ENCODE peak calls at places on chromosomes 1 and 21, in eight cellular contexts. One of them, this sample, is unnamed.

GRCh38 chr1:153697873-153698647 is 19.6 kb downstream of the NPR1 start:
- DNase-seq in HepG2: no peak
- DNase-seq in K562: peak; percentile 74
- DNase-seq in GM12878: no peak
- DNase-seq in HCT116: no peak
- DNase-seq in endothelial cell of umbilical vein: peak; percentile 96
- DNase-seq in A549: no peak
- DNase-seq in H1: no peak
- DNase-seq in this sample: no peak

GRCh38 chr21:45041351-45041805 is 33.0 kb upstream of the ADARB1 start:
- DNase-seq in K562: no peak
- DNase-seq in HepG2: no peak
- DNase-seq in H1: no peak
- DNase-seq in HCT116: no peak
- DNase-seq in A549: no peak
- DNase-seq in GM12878: no peak
- DNase-seq in endothelial cell of umbilical vein: no peak
- DNase-seq in this sample: peak; percentile 84

GRCh38 chr1:164611754-164612642 is 53.0 kb downstream of the PBX1 start:
- DNase-seq in endothelial cell of umbilical vein: peak; percentile 89
- DNase-seq in K562: no peak
- DNase-seq in H1: no peak
- DNase-seq in HepG2: peak; percentile 90
- DNase-seq in A549: peak; percentile 29
- DNase-seq in HCT116: peak; percentile 71
- DNase-seq in GM12878: no peak
- DNase-seq in this sample: no peak

GRCh38 chr1:211183924-211184323 is 50.0 kb upstream of the KCNH1 start:
- DNase-seq in GM12878: no peak
- DNase-seq in K562: no peak
- DNase-seq in endothelial cell of umbilical vein: no peak
- DNase-seq in HCT116: no peak
- DNase-seq in HepG2: no peak
- DNase-seq in H1: no peak
- DNase-seq in A549: no peak
- DNase-seq in this sample: no peak

GRCh38 chr1:193462629-193463320 is 276.4 kb upstream of the B3GALT2 start:
- DNase-seq in GM12878: no peak
- DNase-seq in H1: no peak
- DNase-seq in HCT116: no peak
- DNase-seq in endothelial cell of umbilical vein: peak; percentile 1
- DNase-seq in K562: no peak
- DNase-seq in A549: no peak
- DNase-seq in HepG2: no peak
- DNase-seq in this sample: peak; percentile 49

GRCh38 chr1:3857791-3858129 is 484 bp downstream of the DFFB start:
- DNase-seq in A549: no peak
- DNase-seq in H1: no peak
- DNase-seq in endothelial cell of umbilical vein: peak; percentile 5
- DNase-seq in GM12878: no peak
- DNase-seq in HepG2: no peak
- DNase-seq in K562: no peak
- DNase-seq in HCT116: no peak
- DNase-seq in this sample: no peak

GRCh38 chr1:43890815-43891214 is 42.8 kb upstream of the ARTN start:
- DNase-seq in HCT116: no peak
- DNase-seq in H1: no peak
- DNase-seq in HepG2: no peak
- DNase-seq in K562: no peak
- DNase-seq in A549: no peak
- DNase-seq in endothelial cell of umbilical vein: peak; percentile 66
- DNase-seq in GM12878: no peak
- DNase-seq in this sample: no peak

GRCh38 chr1:211606914-211607751 is 28.2 kb upstream of the SLC30A1 start:
- DNase-seq in GM12878: peak; percentile 35
- DNase-seq in HCT116: no peak
- DNase-seq in H1: no peak
- DNase-seq in endothelial cell of umbilical vein: no peak
- DNase-seq in HepG2: no peak
- DNase-seq in K562: peak; percentile 72
- DNase-seq in A549: no peak
- DNase-seq in this sample: peak; percentile 92

GRCh38 chr1:188089461-188089860 is 1260.7 kb downstream of the PLA2G4A start:
- DNase-seq in endothelial cell of umbilical vein: peak; percentile 39
- DNase-seq in H1: no peak
- DNase-seq in HCT116: no peak
- DNase-seq in K562: no peak
- DNase-seq in HepG2: no peak
- DNase-seq in A549: no peak
- DNase-seq in GM12878: no peak
- DNase-seq in this sample: no peak

GRCh38 chr1:209900734-209901133 is 37.3 kb upstream of the SYT14 start:
- DNase-seq in GM12878: no peak
- DNase-seq in H1: no peak
- DNase-seq in A549: no peak
- DNase-seq in K562: no peak
- DNase-seq in HCT116: no peak
- DNase-seq in endothelial cell of umbilical vein: peak; percentile 16
- DNase-seq in HepG2: no peak
- DNase-seq in this sample: no peak

GRCh38 chr1:112807117-112807516 is 92.0 kb upstream of the PPM1J start:
- DNase-seq in K562: no peak
- DNase-seq in GM12878: no peak
- DNase-seq in HepG2: no peak
- DNase-seq in A549: no peak
- DNase-seq in HCT116: no peak
- DNase-seq in H1: no peak
- DNase-seq in endothelial cell of umbilical vein: no peak
- DNase-seq in this sample: no peak

GRCh38 chr1:86137458-86137857 is 19.1 kb downstream of the COL24A1 start:
- DNase-seq in HepG2: no peak
- DNase-seq in A549: no peak
- DNase-seq in GM12878: no peak
- DNase-seq in HCT116: no peak
- DNase-seq in endothelial cell of umbilical vein: no peak
- DNase-seq in H1: no peak
- DNase-seq in K562: no peak
- DNase-seq in this sample: peak; percentile 20

GRCh38 chr1:42403880-42404400 is 23.3 kb downstream of the RIMKLA start:
- DNase-seq in A549: no peak
- DNase-seq in HCT116: no peak
- DNase-seq in H1: no peak
- DNase-seq in K562: no peak
- DNase-seq in endothelial cell of umbilical vein: no peak
- DNase-seq in GM12878: no peak
- DNase-seq in HepG2: no peak
- DNase-seq in this sample: no peak

GRCh38 chr1:212188599-212189351 is 96.4 kb upstream of the PPP2R5A start:
- DNase-seq in HepG2: no peak
- DNase-seq in K562: no peak
- DNase-seq in A549: no peak
- DNase-seq in endothelial cell of umbilical vein: no peak
- DNase-seq in GM12878: no peak
- DNase-seq in H1: no peak
- DNase-seq in HCT116: no peak
- DNase-seq in this sample: peak; percentile 10

DNA sequence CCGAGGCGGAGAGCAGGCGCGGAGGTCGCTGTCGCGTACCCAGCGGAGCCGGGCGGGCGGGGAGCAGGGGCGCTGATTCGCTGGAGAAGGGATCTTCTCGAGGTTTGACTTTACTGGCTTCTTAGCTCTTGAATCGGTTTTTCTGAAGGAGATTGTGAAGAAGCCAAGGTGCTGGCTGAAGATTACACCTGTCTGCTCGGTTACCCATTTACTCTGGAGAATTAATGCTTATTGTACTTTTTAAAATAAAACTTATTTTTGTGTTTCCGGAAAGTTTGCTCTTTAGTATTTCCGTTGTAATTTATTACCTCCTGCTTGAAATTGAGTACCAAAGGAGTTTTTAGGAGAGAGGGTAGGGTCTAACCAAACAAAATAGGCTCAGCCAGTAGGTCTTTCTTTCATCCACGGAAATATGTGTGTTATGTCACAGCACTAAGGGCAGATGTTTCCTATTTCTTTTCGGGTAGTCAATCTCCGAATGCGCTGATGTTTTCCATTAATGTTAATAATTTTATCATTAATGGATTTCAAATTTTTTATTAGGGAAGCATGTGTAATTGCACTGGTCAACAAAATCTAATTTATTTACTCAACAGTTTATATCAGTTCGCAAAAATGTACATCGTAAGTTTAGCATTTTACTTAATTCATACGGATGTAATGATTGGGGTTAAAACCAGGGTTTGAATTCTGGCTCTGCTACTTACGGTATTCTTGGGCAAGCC is 510 bp upstream of the GNG5 start:
- DNase-seq in endothelial cell of umbilical vein: no peak
- DNase-seq in GM12878: no peak
- DNase-seq in K562: no peak
- DNase-seq in HepG2: no peak
- DNase-seq in HCT116: no peak
- DNase-seq in H1: no peak
- DNase-seq in A549: no peak
- DNase-seq in this sample: peak; percentile 39
- TF ChIP-seq MAX in endothelial cell of umbilical vein: no peak
- TF ChIP-seq MAX in GM12878: no peak
- TF ChIP-seq MAX in K562: no peak
- TF ChIP-seq MAX in HepG2: no peak
- TF ChIP-seq MAX in HCT116: peak; percentile 9
- TF ChIP-seq MAX in H1: no peak
- TF ChIP-seq MAX in A549: no peak
- TF ChIP-seq MAX in this sample: no peak

GRCh38 chr21:41167348-41168342 is at the start of gene BACE2:
- DNase-seq in HepG2: no peak
- DNase-seq in endothelial cell of umbilical vein: peak; percentile 72
- DNase-seq in K562: peak; percentile 68
- DNase-seq in GM12878: no peak
- DNase-seq in HCT116: no peak
- DNase-seq in H1: no peak
- DNase-seq in A549: peak; percentile 31
- DNase-seq in this sample: no peak
- TF ChIP-seq POLR2A in HepG2: no peak
- TF ChIP-seq POLR2A in endothelial cell of umbilical vein: no peak
- TF ChIP-seq POLR2A in K562: no peak
- TF ChIP-seq POLR2A in GM12878: no peak
- TF ChIP-seq POLR2A in HCT116: no peak
- TF ChIP-seq POLR2A in H1: no peak
- TF ChIP-seq POLR2A in A549: no peak
- TF ChIP-seq POLR2A in this sample: no peak

GRCh38 chr21:35026153-35026499 is 23.0 kb downstream of the RUNX1 start:
- DNase-seq in H1: no peak
- DNase-seq in GM12878: no peak
- DNase-seq in K562: no peak
- DNase-seq in HepG2: no peak
- DNase-seq in endothelial cell of umbilical vein: no peak
- DNase-seq in HCT116: no peak
- DNase-seq in A549: no peak
- DNase-seq in this sample: peak; percentile 64

GRCh38 chr21:35026617-35027557 is 22.2 kb downstream of the RUNX1 start:
- DNase-seq in K562: peak; percentile 89
- DNase-seq in GM12878: no peak
- DNase-seq in HepG2: peak; percentile 95
- DNase-seq in A549: no peak
- DNase-seq in HCT116: no peak
- DNase-seq in endothelial cell of umbilical vein: peak; percentile 11
- DNase-seq in H1: no peak
- DNase-seq in this sample: peak; percentile 98

GRCh38 chr21:35028451-35028757 is 20.7 kb downstream of the RUNX1 start:
- DNase-seq in GM12878: no peak
- DNase-seq in HepG2: no peak
- DNase-seq in K562: no peak
- DNase-seq in A549: no peak
- DNase-seq in endothelial cell of umbilical vein: no peak
- DNase-seq in H1: no peak
- DNase-seq in HCT116: no peak
- DNase-seq in this sample: no peak

GRCh38 chr21:35025206-35026152 is 23.6 kb downstream of the RUNX1 start:
- DNase-seq in H1: no peak
- DNase-seq in K562: no peak
- DNase-seq in HepG2: no peak
- DNase-seq in HCT116: no peak
- DNase-seq in GM12878: no peak
- DNase-seq in endothelial cell of umbilical vein: no peak
- DNase-seq in A549: no peak
- DNase-seq in this sample: peak; percentile 62

DNA sequence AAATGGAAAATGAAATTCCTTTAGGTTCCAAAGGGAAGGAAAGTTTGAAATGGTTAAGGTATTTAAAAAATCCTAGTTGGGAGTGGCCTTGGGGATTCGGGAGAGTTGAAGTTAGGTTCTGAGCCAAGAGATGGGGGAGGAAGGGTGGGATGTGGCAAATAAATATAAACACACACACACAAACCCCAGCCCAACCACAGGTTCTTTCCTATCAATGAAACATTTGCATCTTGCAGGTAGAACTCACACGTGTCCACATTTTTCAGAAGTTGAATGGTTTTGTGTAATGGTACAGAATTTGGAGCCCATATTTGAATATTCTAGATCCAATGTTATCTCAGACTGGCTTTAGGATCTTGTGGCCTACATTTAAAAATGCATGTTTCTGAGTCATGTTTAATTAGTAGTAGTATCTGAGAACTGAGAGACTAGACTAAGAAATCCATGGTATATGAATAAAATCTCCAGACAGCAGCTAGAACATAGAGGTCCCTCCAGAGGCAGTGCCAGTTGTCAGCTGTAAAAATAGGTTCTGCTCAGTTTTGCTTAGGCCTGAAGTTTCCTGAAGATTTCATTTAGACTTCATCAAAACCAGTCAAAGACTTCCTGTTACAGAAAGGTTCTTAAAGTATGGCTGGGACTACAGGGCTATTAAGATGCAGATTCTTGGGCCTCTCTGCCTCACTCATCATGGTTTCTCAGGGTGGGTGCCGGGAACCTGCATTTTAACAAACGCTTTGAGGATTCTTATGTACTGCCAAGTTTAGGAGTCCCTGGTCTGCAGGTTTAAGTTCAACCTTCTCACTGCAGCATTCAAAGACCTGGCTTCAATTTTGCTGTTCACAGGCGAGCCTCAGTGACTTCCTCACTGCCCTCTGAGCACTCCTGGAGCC is 21.3 kb downstream of the RUNX1 start:
- DNase-seq in HCT116: no peak
- DNase-seq in K562: no peak
- DNase-seq in H1: no peak
- DNase-seq in GM12878: no peak
- DNase-seq in HepG2: no peak
- DNase-seq in A549: no peak
- DNase-seq in endothelial cell of umbilical vein: no peak
- DNase-seq in this sample: peak; percentile 35
- H3K4me3 ChIP-seq in HCT116: no peak overlapping the region
- H3K4me3 ChIP-seq in K562: no peak overlapping the region
- H3K4me3 ChIP-seq in H1: no peak overlapping the region
- H3K4me3 ChIP-seq in GM12878: no peak overlapping the region
- H3K4me3 ChIP-seq in HepG2: no peak overlapping the region
- H3K4me3 ChIP-seq in A549: no peak overlapping the region
- H3K4me3 ChIP-seq in endothelial cell of umbilical vein: no peak overlapping the region
- H3K4me3 ChIP-seq in this sample: peak overlapping the region; percentile 43

DNA sequence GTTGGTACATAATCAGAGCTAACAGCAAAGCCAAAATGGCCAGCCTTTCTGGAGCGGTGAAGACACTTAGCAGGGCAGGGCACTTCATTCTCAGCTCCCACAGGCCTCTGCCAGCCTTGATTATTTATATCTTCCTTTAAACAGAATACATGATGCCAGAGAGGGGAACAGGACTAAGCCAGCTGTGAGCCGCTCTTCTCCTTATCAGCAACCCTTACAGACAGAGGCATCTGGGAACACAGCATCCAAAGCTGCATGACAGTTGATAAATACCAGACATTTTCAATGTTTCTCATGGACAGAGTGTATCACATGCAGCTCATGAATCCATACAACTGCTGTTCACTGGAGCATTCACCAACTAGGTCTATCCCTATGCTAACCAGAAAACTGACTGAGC is 29.1 kb downstream of the DNAJC11 start:
- DNase-seq in A549: no peak
- DNase-seq in HCT116: no peak
- DNase-seq in HepG2: no peak
- DNase-seq in K562: no peak
- DNase-seq in GM12878: no peak
- DNase-seq in H1: no peak
- DNase-seq in endothelial cell of umbilical vein: no peak
- DNase-seq in this sample: no peak
- TF ChIP-seq MAX in A549: no peak
- TF ChIP-seq MAX in HCT116: no peak
- TF ChIP-seq MAX in HepG2: no peak
- TF ChIP-seq MAX in K562: no peak
- TF ChIP-seq MAX in GM12878: no peak
- TF ChIP-seq MAX in H1: no peak
- TF ChIP-seq MAX in endothelial cell of umbilical vein: no peak
- TF ChIP-seq MAX in this sample: no peak